ENCODE peak calls at places on chromosomes 1 and 21, in four cellular contexts. H is aorta, Q is neural progenitor cell, U is small intestine. V is an unnamed sample.

GRCh38 chr1:241292973-241293372 is 64.0 kb downstream of the RGS7 start:
- DNase-seq in Q (no peak), U (no peak), H (no peak), V (no peak)

GRCh38 chr1:14924012-14924452 is 229.5 kb upstream of the TMEM51 start:
- DNase-seq in Q (peak), U (peak), H (peak), V (no peak)

GRCh38 chr1:24277420-24278169 is 41.6 kb upstream of the GRHL3 start:
- DNase-seq in U (no peak), H (no peak), Q (no peak), V (no peak)

GRCh38 chr1:41878495-41878894 is 40.2 kb downstream of the HIVEP3 start:
- DNase-seq in U (no peak), Q (no peak), H (no peak), V (no peak)

GRCh38 chr1:6612641-6613360 is 730 bp upstream of the PHF13 start:
- DNase-seq in Q (peak), U (peak), H (peak), V (no peak)

GRCh38 chr1:108482708-108483107 is 32.6 kb downstream of the NBPF6 start:
- DNase-seq in Q (no peak), U (peak), H (no peak), V (no peak)

GRCh38 chr1:15973772-15974171 is 2.1 kb downstream of the ZBTB17 start:
- DNase-seq in U (no peak), Q (no peak), H (no peak), V (no peak)

GRCh38 chr1:200015811-200016210 is 11.7 kb upstream of the NR5A2 start:
- DNase-seq in H (no peak), U (no peak), Q (no peak), V (no peak)

GRCh38 chr1:219239518-219239917 is 65.8 kb downstream of the LYPLAL1 start:
- DNase-seq in Q (no peak), U (no peak), H (no peak), V (no peak)

GRCh38 chr1:85224734-85225623 is 24.2 kb upstream of the SYDE2 start:
- DNase-seq in U (peak), Q (peak), H (no peak), V (no peak)

GRCh38 chr1:177278626-177279390 is 108.0 kb downstream of the BRINP2 start:
- DNase-seq in U (no peak), Q (no peak), H (no peak), V (no peak)

GRCh38 chr1:196563768-196564167 is 44.5 kb downstream of the KCNT2 start:
- DNase-seq in H (no peak), Q (no peak), U (no peak), V (no peak)

GRCh38 chr1:196557797-196558196 is 50.4 kb downstream of the KCNT2 start:
- DNase-seq in Q (no peak), U (no peak), H (no peak), V (no peak)

GRCh38 chr1:196559314-196559713 is 48.9 kb downstream of the KCNT2 start:
- DNase-seq in Q (no peak), H (no peak), U (no peak), V (no peak)

DNA sequence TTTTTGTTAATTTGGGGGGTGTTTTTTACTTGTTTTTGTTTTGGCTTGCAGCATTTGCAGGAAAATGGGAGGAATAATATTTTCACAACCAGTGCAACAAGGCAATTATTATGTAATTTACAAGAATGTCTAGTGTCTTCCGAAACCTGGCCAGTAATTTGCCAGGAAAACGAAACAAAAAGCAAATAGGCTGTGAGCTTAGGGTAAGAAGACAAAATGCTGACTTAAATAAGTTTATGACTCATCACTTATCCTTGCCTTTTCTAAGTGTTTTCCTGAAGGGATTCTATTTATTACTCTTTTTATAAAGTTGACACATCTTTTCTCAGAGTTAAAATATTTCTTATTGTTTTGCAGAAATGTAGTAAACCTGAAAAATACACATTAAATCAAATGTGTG is 49.8 kb downstream of the KCNT2 start:
- DNase-seq in H (no peak), U (peak), Q (no peak), V (no peak)
- H3K4me3 ChIP-seq in H (no peak), U (no peak), Q (no peak), V (no peak)

GRCh38 chr1:66752000-66752592 is at the start of gene DYNLT5:
- DNase-seq in U (no peak), Q (peak), H (peak), V (no peak)

GRCh38 chr1:66750578-66750977 is 1.7 kb upstream of the DYNLT5 start:
- DNase-seq in U (no peak), H (no peak), Q (no peak), V (no peak)

GRCh38 chr1:66757740-66758139 is 5.5 kb downstream of the DYNLT5 start:
- DNase-seq in U (no peak), H (no peak), Q (no peak), V (no peak)

GRCh38 chr1:66751160-66751559 is 1.1 kb upstream of the DYNLT5 start:
- DNase-seq in Q (no peak), U (no peak), H (no peak), V (no peak)

GRCh38 chr1:66752671-66753371 is 562 bp downstream of the DYNLT5 start:
- DNase-seq in H (peak), U (no peak), Q (peak), V (no peak)
- H3K4me3 ChIP-seq in H (no peak), U (no peak), Q (peak), V (no peak)

GRCh38 chr1:221776495-221777413 is 34.9 kb upstream of the DUSP10 start:
- DNase-seq in U (no peak), H (no peak), Q (no peak), V (peak)
- H3K4me3 ChIP-seq in U (no peak), H (no peak), Q (no peak), V (peak)

DNA sequence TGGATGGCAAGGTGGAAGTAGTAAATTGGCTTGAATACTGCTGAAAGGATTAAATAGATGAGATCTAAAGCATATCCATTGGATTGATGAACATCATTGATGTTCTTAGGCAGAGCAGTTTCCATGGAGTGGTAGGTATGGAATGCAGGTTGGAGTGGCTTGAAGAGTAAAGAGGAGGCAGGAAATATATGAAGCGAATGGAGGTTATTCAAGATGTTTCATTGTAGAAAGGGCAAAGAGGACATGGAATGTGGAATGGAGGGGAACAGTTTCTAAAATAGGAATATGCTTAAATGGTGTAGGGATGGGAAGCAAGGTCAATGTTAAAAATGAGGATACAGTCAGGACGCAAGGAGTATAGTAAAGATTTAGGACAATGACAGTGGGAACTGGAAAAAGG is 6.1 kb downstream of the OSBPL9 start:
- DNase-seq in Q (no peak), H (no peak), U (no peak), V (no peak)
- H3K4me3 ChIP-seq in Q (no peak), H (no peak), U (no peak), V (no peak)

GRCh38 chr1:27607239-27607804 is 3.4 kb upstream of the AHDC1 start:
- DNase-seq in U (no peak), Q (peak), H (no peak), V (no peak)
- H3K4me3 ChIP-seq in U (no peak), Q (no peak), H (no peak), V (no peak)

DNA sequence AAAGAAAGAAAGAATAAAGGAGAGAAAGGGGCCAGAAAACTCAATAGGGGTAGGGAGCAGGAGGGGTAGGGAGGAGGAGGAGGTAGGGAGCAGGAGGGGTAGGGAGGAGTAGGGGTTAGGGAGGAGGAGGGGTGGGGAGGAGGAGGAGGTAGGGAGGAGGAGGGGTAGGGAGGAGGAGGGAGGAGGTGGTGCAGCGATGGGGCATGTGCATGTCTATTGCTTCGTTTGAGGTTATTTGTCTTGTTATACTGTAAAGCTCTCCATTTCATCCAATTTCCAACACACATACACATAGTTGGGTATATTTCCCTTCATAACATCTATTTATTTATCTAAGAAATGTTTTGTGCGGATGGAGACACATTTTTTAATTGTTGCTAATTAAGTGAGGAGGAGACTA is 19.7 kb downstream of the RGS1 start:
- DNase-seq in U (no peak), Q (no peak), H (no peak), V (no peak)
- H3K4me3 ChIP-seq in U (no peak), Q (no peak), H (no peak), V (no peak)

DNA sequence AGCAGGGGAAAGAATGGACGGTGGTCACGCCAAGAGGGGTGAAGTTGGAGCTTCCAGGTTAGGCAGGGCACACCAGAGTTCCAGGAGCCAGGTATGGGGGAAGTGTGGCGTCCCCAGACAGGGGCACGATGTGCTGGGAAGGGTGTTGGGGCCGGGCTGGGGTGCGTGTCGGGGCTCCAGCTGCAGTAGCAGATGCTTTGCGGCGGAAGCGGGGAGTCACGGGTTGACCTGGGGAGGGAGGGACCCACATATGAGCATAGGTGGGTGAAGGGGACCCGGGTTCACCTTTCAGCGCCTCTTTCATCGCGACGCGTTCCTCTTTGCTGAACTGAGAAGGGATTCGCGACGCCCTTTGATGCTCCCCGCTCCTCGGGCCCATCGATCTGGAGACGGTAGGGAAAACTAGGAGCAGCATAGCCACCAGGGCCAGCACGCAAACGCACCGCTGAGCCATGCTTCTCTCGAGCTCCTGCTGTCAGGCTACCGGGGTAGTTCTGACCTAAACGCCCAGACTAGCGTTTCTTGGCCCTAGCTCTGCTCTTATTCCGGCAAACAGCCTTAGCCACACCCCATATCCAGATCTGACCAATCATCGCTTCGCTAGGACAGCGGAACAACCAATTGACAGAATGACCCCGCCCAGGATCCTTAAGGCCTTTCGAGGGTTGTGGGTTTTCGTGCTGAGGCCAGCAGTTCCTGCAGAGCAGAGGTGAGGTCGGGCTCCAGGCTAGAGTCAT is at the start of gene PM20D1:
- DNase-seq in Q (no peak), H (peak), U (peak), V (no peak)
- H3K4me3 ChIP-seq in Q (no peak), H (no peak), U (no peak), V (no peak)

GRCh38 chr21:34892196-34892595 is 156.9 kb downstream of the RUNX1 start:
- DNase-seq in H (no peak), U (peak), Q (no peak), V (no peak)

GRCh38 chr21:34890258-34890723 is 158.8 kb downstream of the RUNX1 start:
- DNase-seq in H (no peak), U (no peak), Q (no peak), V (no peak)

GRCh38 chr21:34889537-34890257 is 159.4 kb downstream of the RUNX1 start:
- DNase-seq in H (peak), Q (peak), U (peak), V (no peak)

GRCh38 chr21:34891610-34891943 is 157.5 kb downstream of the RUNX1 start:
- DNase-seq in Q (no peak), U (no peak), H (no peak), V (no peak)

GRCh38 chr21:34890724-34891609 is 158.1 kb downstream of the RUNX1 start:
- DNase-seq in U (peak), Q (peak), H (peak), V (no peak)
- H3K4me3 ChIP-seq in U (peak), Q (peak), H (no peak), V (no peak)

V was measured in GM12864.